ENCODE peak calls at places on chromosomes 4 and X, in five cellular contexts. One of them, this sample, is unnamed.

GRCh38 chr4:140255467-140255866 is 101.5 kb upstream of the MAML3 start:
- DNase-seq in adipocyte: peak; percentile 44
- DNase-seq in AG04449: no peak
- DNase-seq in NCI-H774: no peak
- DNase-seq in fibroblast of the aortic adventitia: peak; percentile 22
- DNase-seq in this sample: peak; percentile 40

GRCh38 chr4:173528378-173529321 is 1.4 kb downstream of the HAND2 start:
- DNase-seq in adipocyte: peak; percentile 63
- DNase-seq in AG04449: no peak
- DNase-seq in NCI-H774: no peak
- DNase-seq in fibroblast of the aortic adventitia: peak; percentile 71
- DNase-seq in this sample: no peak

GRCh38 chr4:169795585-169795984 is 37.8 kb upstream of the HPF1 start:
- DNase-seq in adipocyte: peak; percentile 25
- DNase-seq in AG04449: no peak
- DNase-seq in NCI-H774: no peak
- DNase-seq in fibroblast of the aortic adventitia: peak; percentile 22
- DNase-seq in this sample: no peak

GRCh38 chr4:109966891-109967481 is 54.3 kb downstream of the EGF start:
- DNase-seq in adipocyte: no peak
- DNase-seq in AG04449: no peak
- DNase-seq in NCI-H774: no peak
- DNase-seq in fibroblast of the aortic adventitia: no peak
- DNase-seq in this sample: no peak

GRCh38 chr4:174201898-174202297 is 81.6 kb downstream of the FBXO8 start:
- DNase-seq in adipocyte: no peak
- DNase-seq in AG04449: no peak
- DNase-seq in NCI-H774: no peak
- DNase-seq in fibroblast of the aortic adventitia: no peak
- DNase-seq in this sample: no peak

GRCh38 chrX:98523026-98523425 is 1639.3 kb downstream of the RPA4 start:
- DNase-seq in adipocyte: no peak
- DNase-seq in AG04449: no peak
- DNase-seq in NCI-H774: no peak
- DNase-seq in fibroblast of the aortic adventitia: no peak
- DNase-seq in this sample: no peak

GRCh38 chr4:150385606-150386005 is 196.3 kb upstream of the MAB21L2 start:
- DNase-seq in adipocyte: peak; percentile 96
- DNase-seq in AG04449: peak; percentile 82
- DNase-seq in NCI-H774: no peak
- DNase-seq in fibroblast of the aortic adventitia: peak; percentile 98
- DNase-seq in this sample: peak; percentile 92

GRCh38 chr4:149574973-149575372 is 240.7 kb downstream of the IQCM start:
- DNase-seq in adipocyte: peak; percentile 44
- DNase-seq in AG04449: no peak
- DNase-seq in NCI-H774: no peak
- DNase-seq in fibroblast of the aortic adventitia: no peak
- DNase-seq in this sample: no peak

GRCh38 chr4:159298502-159298901 is 195.6 kb downstream of the RAPGEF2 start:
- DNase-seq in adipocyte: peak; percentile 79
- DNase-seq in AG04449: peak; percentile 67
- DNase-seq in NCI-H774: no peak
- DNase-seq in fibroblast of the aortic adventitia: peak; percentile 79
- DNase-seq in this sample: peak; percentile 27

GRCh38 chrX:69163936-69164741 is 1.1 kb downstream of the PJA1 start:
- DNase-seq in adipocyte: peak; percentile 52
- DNase-seq in AG04449: no peak
- DNase-seq in NCI-H774: no peak
- DNase-seq in fibroblast of the aortic adventitia: no peak
- DNase-seq in this sample: peak; percentile 20

GRCh38 chr4:185143596-185143969 is 517 bp downstream of the SLC25A4 start:
- DNase-seq in adipocyte: peak; percentile 71
- DNase-seq in AG04449: no peak
- DNase-seq in NCI-H774: no peak
- DNase-seq in fibroblast of the aortic adventitia: peak; percentile 36
- DNase-seq in this sample: peak; percentile 16

GRCh38 chrX:397575-397974 is 10.9 kb upstream of the PPP2R3B start:
- DNase-seq in adipocyte: peak; percentile 71
- DNase-seq in AG04449: no peak
- DNase-seq in NCI-H774: no peak
- DNase-seq in fibroblast of the aortic adventitia: peak; percentile 33
- DNase-seq in this sample: peak; percentile 93

GRCh38 chr4:3310301-3311094 is 17.7 kb downstream of the RGS12 start:
- DNase-seq in adipocyte: no peak
- DNase-seq in AG04449: no peak
- DNase-seq in NCI-H774: no peak
- DNase-seq in fibroblast of the aortic adventitia: no peak
- DNase-seq in this sample: no peak

GRCh38 chrX:44431206-44431605 is 87.7 kb upstream of the EFHC2 start:
- DNase-seq in adipocyte: peak; percentile 29
- DNase-seq in AG04449: no peak
- DNase-seq in NCI-H774: no peak
- DNase-seq in fibroblast of the aortic adventitia: no peak
- DNase-seq in this sample: no peak

GRCh38 chr4:115154826-115155225 is 41.4 kb upstream of the NDST4 start:
- DNase-seq in adipocyte: peak; percentile 57
- DNase-seq in AG04449: no peak
- DNase-seq in NCI-H774: no peak
- DNase-seq in fibroblast of the aortic adventitia: no peak
- DNase-seq in this sample: peak; percentile 19

GRCh38 chr4:185467101-185467500 is 4.4 kb downstream of the CCDC110 start:
- DNase-seq in adipocyte: peak; percentile 30
- DNase-seq in AG04449: no peak
- DNase-seq in NCI-H774: no peak
- DNase-seq in fibroblast of the aortic adventitia: no peak
- DNase-seq in this sample: peak; percentile 10